ENCODE peak calls at places on chromosomes 6 and 20, in eight cellular contexts. L, M, H, C, X, W, O and V are unnamed samples. For H3K27me3, the result is how much of the 10 kb centered on the place peaks cover.

GRCh38 chr6:74733830-74734591 is 471.8 kb downstream of the COL12A1 start:
- DNase-seq in O (no peak), C (no peak), H (no peak), L (no peak), X (no peak), W (no peak), M (no peak), V (no peak)

GRCh38 chr6:128417698-128418097 is 102.7 kb downstream of the PTPRK start:
- DNase-seq in O (no peak), H (no peak), X (no peak), W (no peak), L (no peak), C (no peak), M (no peak), V (no peak)

GRCh38 chr20:32439132-32439829 is 81.2 kb downstream of the ASXL1 start:
- DNase-seq in L (no peak), H (no peak), C (no peak), W (no peak), M (no peak), O (no peak), X (no peak), V (peak)

GRCh38 chr6:162343196-162343901 is 384.2 kb downstream of the PRKN start:
- DNase-seq in L (peak), H (no peak), C (no peak), W (no peak), O (no peak), X (no peak), M (no peak), V (no peak)

GRCh38 chr20:48827880-48828733 is at the start of gene PREX1:
- DNase-seq in C (peak), L (peak), H (peak), M (peak), X (peak), W (peak), O (peak), V (peak)

GRCh38 chr6:170344631-170345576 is 38.3 kb downstream of the FAM120B start:
- DNase-seq in C (no peak), O (peak), W (no peak), M (no peak), H (peak), L (no peak), X (no peak), V (no peak)

GRCh38 chr6:119966484-119966883 is 616.9 kb upstream of the MAN1A1 start:
- DNase-seq in C (no peak), W (no peak), L (peak), H (no peak), O (peak), X (no peak), M (no peak), V (no peak)

GRCh38 chr6:166253277-166254229 is 54.6 kb downstream of the PRR18 start:
- DNase-seq in W (peak), C (peak), X (no peak), H (no peak), L (peak), M (peak), O (peak), V (no peak)

GRCh38 chr20:39880890-39881289 is 808.1 kb downstream of the MAFB start:
- DNase-seq in L (no peak), M (no peak), W (no peak), X (no peak), C (no peak), H (peak), O (no peak), V (no peak)

GRCh38 chr6:153503810-153504209 is 372.7 kb upstream of the RGS17 start:
- DNase-seq in W (no peak), O (no peak), M (no peak), X (no peak), C (no peak), L (peak), H (no peak), V (no peak)

GRCh38 chr20:1648101-1648500 is 9.5 kb downstream of the SIRPG start:
- DNase-seq in H (no peak), M (no peak), O (no peak), L (no peak), W (no peak), X (no peak), C (no peak), V (no peak)

GRCh38 chr6:134022650-134023049 is 29.8 kb downstream of the SLC2A12 start:
- DNase-seq in O (no peak), H (no peak), C (no peak), W (no peak), L (no peak), M (no peak), X (no peak), V (no peak)

GRCh38 chr20:57699395-57699794 is 10.4 kb downstream of the PMEPA1 start:
- DNase-seq in X (no peak), O (no peak), M (no peak), H (no peak), C (no peak), W (no peak), L (no peak), V (no peak)

GRCh38 chr6:56890683-56891429 is 64.1 kb upstream of the BEND6 start:
- DNase-seq in H (no peak), X (no peak), O (peak), L (no peak), C (no peak), M (no peak), W (no peak), V (no peak)

GRCh38 chr20:5656136-5656535 is 94.1 kb upstream of the SHLD1 start:
- DNase-seq in L (no peak), C (no peak), O (no peak), X (no peak), W (no peak), H (no peak), M (no peak), V (no peak)

GRCh38 chr20:10469599-10469998 is 34.5 kb downstream of the SLX4IP start:
- DNase-seq in H (peak), X (no peak), C (no peak), O (peak), L (peak), M (peak), W (no peak), V (no peak)

GRCh38 chr6:125558451-125558850 is 191.0 kb upstream of the HEY2 start:
- DNase-seq in W (no peak), M (no peak), C (no peak), O (no peak), L (peak), X (no peak), H (no peak), V (no peak)

GRCh38 chr6:15907914-15908518 is 220.9 kb upstream of the MYLIP start:
- DNase-seq in H (no peak), M (peak), C (no peak), L (no peak), W (no peak), O (peak), X (no peak), V (no peak)

GRCh38 chr20:17687800-17688199 is 5.8 kb upstream of the RRBP1 start:
- DNase-seq in O (no peak), H (no peak), X (no peak), C (no peak), L (no peak), M (no peak), W (no peak), V (no peak)

GRCh38 chr6:131574686-131575085 is 1.7 kb downstream of the ARG1 start:
- DNase-seq in L (no peak), C (no peak), O (no peak), M (no peak), X (no peak), W (no peak), H (no peak), V (no peak)

GRCh38 chr6:169556758-169557505 is 144.9 kb downstream of the WDR27 start:
- DNase-seq in M (no peak), O (no peak), H (no peak), L (no peak), C (no peak), W (no peak), X (no peak), V (no peak)

GRCh38 chr6:167091149-167092107 is 31.5 kb upstream of the CCR6 start:
- DNase-seq in M (no peak), O (no peak), H (no peak), W (no peak), L (no peak), C (no peak), X (no peak), V (no peak)

GRCh38 chr20:11267131-11267761 is 593.4 kb upstream of the JAG1 start:
- DNase-seq in X (no peak), L (peak), W (no peak), C (no peak), H (peak), O (peak), M (peak), V (peak)

GRCh38 chr6:47034919-47035318 is 7.2 kb downstream of the ADGRF1 start:
- DNase-seq in O (no peak), W (no peak), X (no peak), H (peak), L (peak), C (no peak), M (peak), V (no peak)

GRCh38 chr6:17469006-17469972 is 75.9 kb downstream of the CAP2 start:
- DNase-seq in M (no peak), L (no peak), W (no peak), C (no peak), X (no peak), O (no peak), H (no peak), V (no peak)
- TF ChIP-seq CTCF in M (no peak), L (no peak), W (peak), C (peak), X (no peak), O (peak), H (peak), V (no peak)

DNA sequence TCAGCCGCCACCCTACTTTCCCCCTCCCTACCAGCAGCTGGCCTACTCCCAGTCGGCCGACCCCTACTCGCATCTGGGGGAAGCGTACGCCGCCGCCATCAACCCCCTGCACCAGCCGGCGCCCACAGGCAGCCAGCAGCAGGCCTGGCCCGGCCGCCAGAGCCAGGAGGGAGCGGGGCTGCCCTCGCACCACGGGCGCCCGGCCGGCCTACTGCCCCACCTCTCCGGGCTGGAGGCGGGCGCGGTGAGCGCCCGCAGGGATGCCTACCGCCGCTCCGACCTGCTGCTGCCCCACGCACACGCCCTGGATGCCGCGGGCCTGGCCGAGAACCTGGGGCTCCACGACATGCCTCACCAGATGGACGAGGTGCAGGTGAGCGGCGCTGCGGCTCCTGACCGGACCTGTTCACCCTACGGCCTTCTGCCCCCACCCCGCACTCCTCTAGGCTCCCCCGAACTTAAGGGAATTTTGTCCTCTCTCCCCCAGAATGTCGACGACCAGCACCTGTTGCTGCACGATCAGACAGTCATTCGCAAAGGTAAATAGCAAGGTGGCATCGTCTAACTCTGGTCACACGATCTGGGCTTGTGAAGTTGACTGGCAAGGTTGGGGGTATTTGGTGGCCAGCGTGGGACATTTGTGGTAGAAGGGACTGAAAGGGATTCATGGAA is 2.3 kb downstream of the TFAP2C start:
- DNase-seq in W (no peak), L (peak), H (no peak), O (no peak), C (no peak), M (no peak), X (no peak), V (no peak)
- H3K27me3 ChIP-seq in W (under half), L (half or more), H (half or more), O (under half), C (half or more), M (under half), X (under half), V (under half)

GRCh38 chr20:54201268-54201846 is 6.5 kb upstream of the PFDN4 start:
- DNase-seq in H (no peak), C (no peak), O (no peak), L (no peak), M (no peak), X (no peak), W (no peak), V (no peak)

GRCh38 chr20:54199283-54199682 is 8.6 kb upstream of the PFDN4 start:
- DNase-seq in M (no peak), W (no peak), H (no peak), C (no peak), L (no peak), O (no peak), X (no peak), V (no peak)

GRCh38 chr20:54200487-54201267 is 7.2 kb upstream of the PFDN4 start:
- DNase-seq in L (no peak), H (no peak), C (no peak), X (no peak), O (no peak), M (no peak), W (no peak), V (no peak)

GRCh38 chr20:54197621-54198604 is 10.0 kb upstream of the PFDN4 start:
- DNase-seq in M (no peak), O (no peak), X (no peak), L (peak), C (no peak), W (no peak), H (no peak), V (no peak)

DNA sequence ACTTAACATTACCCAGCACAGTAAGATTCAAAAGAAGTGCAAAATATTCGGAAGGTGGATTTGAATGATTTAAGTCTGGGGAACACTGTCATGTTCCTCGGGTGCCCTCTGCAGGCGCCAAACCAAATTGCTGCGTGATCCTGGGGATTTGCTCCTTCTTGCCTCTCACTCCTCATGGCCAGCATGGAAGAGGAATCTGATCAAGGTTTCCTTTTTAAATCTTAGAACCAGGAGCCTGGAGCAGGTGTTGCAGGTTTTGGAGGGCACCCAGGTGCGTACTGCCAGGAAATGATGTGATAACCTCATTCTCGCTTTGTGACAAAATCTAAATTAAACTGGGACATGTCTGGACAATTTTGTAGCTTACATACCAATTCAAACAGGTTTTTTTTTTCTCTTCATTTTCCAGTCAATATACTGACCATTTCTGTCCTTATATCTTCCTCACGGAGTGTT is 8.1 kb upstream of the PFDN4 start:
- DNase-seq in O (peak), X (peak), C (peak), M (peak), L (peak), W (peak), H (peak), V (peak)
- TF ChIP-seq CTCF in O (peak), X (peak), C (peak), M (peak), L (peak), W (peak), H (peak), V (peak)

DNA sequence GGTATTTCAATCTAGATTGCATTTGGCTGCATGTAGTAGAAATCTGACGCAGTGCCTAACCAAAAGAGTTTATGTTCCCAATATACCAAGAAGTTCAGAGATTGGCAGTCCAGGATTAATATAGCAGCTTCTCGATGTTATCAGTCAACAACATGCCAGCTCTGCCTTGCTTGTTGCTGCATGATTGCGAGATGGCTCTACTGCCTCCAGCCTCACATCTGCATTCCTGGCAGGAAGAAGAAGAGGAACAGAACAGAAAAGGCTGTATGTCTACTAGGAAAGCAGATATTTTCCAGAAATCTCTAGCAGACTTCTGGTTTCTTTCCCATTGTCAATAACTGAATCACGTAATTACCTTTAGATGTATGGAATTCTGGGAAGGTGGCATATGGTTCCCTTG is 60.8 kb downstream of the SLC35D3 start:
- DNase-seq in W (no peak), O (no peak), C (no peak), L (no peak), M (no peak), H (no peak), X (no peak), V (no peak)
- H3K27me3 ChIP-seq in W (under half), O (under half), C (under half), L (under half), M (under half), H (under half), X (under half), V (under half)

GRCh38 chr20:25076731-25077609 is 5.0 kb downstream of the VSX1 start:
- DNase-seq in M (peak), H (peak), L (peak), W (no peak), O (no peak), C (no peak), X (no peak), V (no peak)
- TF ChIP-seq CTCF in M (no peak), H (peak), L (peak), W (peak), O (no peak), C (peak), X (no peak), V (no peak)

DNA sequence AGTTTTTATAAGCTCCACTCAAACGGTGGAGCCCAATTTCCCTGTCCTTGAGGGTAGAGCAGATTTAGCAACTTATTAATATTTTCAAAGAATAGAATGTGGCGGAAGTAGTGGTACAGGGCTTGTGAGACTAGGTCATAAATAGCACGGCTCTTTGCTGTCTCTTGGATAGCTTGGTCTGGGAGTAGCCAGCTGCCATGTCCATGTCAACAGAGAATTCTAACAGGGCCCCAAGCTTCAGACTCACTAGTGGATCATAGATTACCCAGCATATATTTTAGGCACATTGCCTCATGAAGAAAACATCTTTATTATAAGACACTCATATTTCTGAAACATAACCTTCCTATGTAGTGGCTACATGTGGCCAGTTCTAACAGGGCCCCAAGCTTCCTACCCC is 755.7 kb downstream of the HDGFL1 start:
- DNase-seq in C (no peak), L (no peak), M (no peak), X (no peak), W (no peak), O (no peak), H (no peak), V (no peak)
- H3K27me3 ChIP-seq in C (under half), L (under half), M (under half), X (under half), W (under half), O (under half), H (under half), V (under half)